ENCODE peak calls at places on chromosome 20, in six cellular contexts. Z is NCI-H1105, U is nephron progenitor cell, Y is foreskin keratinocyte, E is renal cortical epithelial cell, G is psoas muscle. D is an unnamed sample.

GRCh38 chr20:42255820-42256219 is 637.6 kb upstream of the CHD6 start:
- DNase-seq in E (no peak), Z (peak), G (no peak), U (no peak), Y (no peak), D (no peak)

GRCh38 chr20:25494506-25495188 is 87.2 kb downstream of the GINS1 start:
- DNase-seq in U (no peak), E (no peak), Z (no peak), G (no peak), Y (no peak), D (no peak)

GRCh38 chr20:3674995-3675900 is 6.6 kb downstream of the ADAM33 start:
- DNase-seq in G (no peak), Z (no peak), Y (no peak), E (no peak), U (no peak), D (peak)

GRCh38 chr20:21514553-21515251 is 838 bp upstream of the NKX2-2 start:
- DNase-seq in E (no peak), G (no peak), U (no peak), Y (no peak), Z (no peak), D (peak)

GRCh38 chr20:45781391-45781931 is 10.2 kb downstream of the WFDC3 start:
- DNase-seq in G (no peak), U (no peak), E (peak), Z (no peak), Y (peak), D (peak)

GRCh38 chr20:51930775-51931174 is 128.5 kb upstream of the SALL4 start:
- DNase-seq in Y (peak), U (no peak), G (no peak), Z (no peak), E (peak), D (no peak)

GRCh38 chr20:47353697-47354387 is 2.7 kb downstream of the ZMYND8 start:
- DNase-seq in G (no peak), E (peak), Z (no peak), Y (no peak), U (no peak), D (no peak)

GRCh38 chr20:50930139-50931047 is 844 bp downstream of the ADNP start:
- DNase-seq in Y (no peak), E (no peak), G (peak), Z (no peak), U (peak), D (peak)

GRCh38 chr20:14700641-14700965 is 363.2 kb upstream of the FLRT3 start:
- DNase-seq in Y (peak), U (no peak), E (peak), G (no peak), Z (no peak), D (no peak)

GRCh38 chr20:37346232-37346525 is 239 bp downstream of the SRC start:
- DNase-seq in Z (no peak), U (no peak), E (no peak), G (no peak), Y (no peak), D (peak)

GRCh38 chr20:8621021-8621420 is 447.9 kb upstream of the PLCB4 start:
- DNase-seq in U (no peak), E (no peak), G (no peak), Z (no peak), Y (no peak), D (no peak)

GRCh38 chr20:4153251-4153650 is 137.9 kb upstream of the RNF24 start:
- DNase-seq in E (peak), Y (no peak), G (no peak), Z (no peak), U (no peak), D (peak)

GRCh38 chr20:51434556-51435256 is 107.8 kb downstream of the NFATC2 start:
- DNase-seq in Z (no peak), G (no peak), U (no peak), E (peak), Y (peak), D (peak)

GRCh38 chr20:924639-925038 is 8.5 kb upstream of the ANGPT4 start:
- DNase-seq in G (no peak), E (peak), U (no peak), Y (no peak), Z (no peak), D (no peak)

GRCh38 chr20:62409935-62410741 is 3.1 kb upstream of the CABLES2 start:
- DNase-seq in Z (peak), G (peak), E (peak), Y (no peak), U (peak), D (peak)

GRCh38 chr20:30168025-30168799 is 1089.3 kb upstream of the DEFB115 start:
- DNase-seq in U (no peak), Z (no peak), E (no peak), G (no peak), Y (no peak), D (no peak)

D was measured in osteoblast.